ENCODE peak calls at places on chromosomes 13 and 19, in ten cellular contexts. X is DMS53; Y is NCI-H1092 treated with DMSO at 0.1 percent for 48 hours; G is activated CD4-positive, alpha-beta T cell treated with anti-CD3 and anti-CD28 coated beads for 36 hours; V is RPMI7951; I is activated B cell treated with CpG ODN at 0.5 μM for 24 hours; N is HAP-1; B is stimulated activated CD4-positive, alpha-beta T cell treated with anti-CD3 and anti-CD28 coated beads, Interleukin-1b, Interleukin-23, amount 100 ng/mL, for 1 hour; L is CD4-positive, alpha-beta T cell; Z is T-helper 17 cell. K is an unnamed sample.

GRCh38 chr13:111005808-111006494 is 91.1 kb upstream of the ANKRD10 start:
- DNase-seq in X (peak), Y (peak), G (no peak), V (peak), I (no peak), N (no peak), B (no peak), L (no peak), Z (no peak), K (no peak)

GRCh38 chr19:35120492-35120891 is 4.9 kb downstream of the FXYD3 start:
- DNase-seq in X (peak), Y (no peak), G (no peak), V (peak), I (no peak), N (no peak), B (no peak), L (no peak), Z (no peak), K (peak)

GRCh38 chr13:35916186-35916585 is 215.0 kb downstream of the DCLK1 start:
- DNase-seq in X (no peak), Y (no peak), G (no peak), V (no peak), I (no peak), N (peak), B (no peak), L (no peak), Z (no peak), K (no peak)

GRCh38 chr13:103282571-103283450 is 216.6 kb upstream of the SLC10A2 start:
- DNase-seq in X (no peak), Y (no peak), G (no peak), V (peak), I (no peak), N (no peak), B (no peak), L (no peak), Z (no peak), K (no peak)

GRCh38 chr13:73089216-73089615 is 30.4 kb downstream of the KLF5 start:
- DNase-seq in X (peak), Y (no peak), G (no peak), V (no peak), I (no peak), N (no peak), B (no peak), L (no peak), Z (no peak), K (no peak)

GRCh38 chr13:103517066-103517767 is 451.0 kb upstream of the SLC10A2 start:
- DNase-seq in X (no peak), Y (peak), G (no peak), V (no peak), I (no peak), N (no peak), B (no peak), L (no peak), Z (no peak), K (no peak)

GRCh38 chr19:41864374-41864773 is 4.3 kb downstream of the RPS19 start:
- DNase-seq in X (no peak), Y (no peak), G (no peak), V (no peak), I (no peak), N (no peak), B (no peak), L (no peak), Z (no peak), K (no peak)

GRCh38 chr19:10390652-10391286 is 10.4 kb upstream of the TYK2 start:
- DNase-seq in X (peak), Y (peak), G (peak), V (peak), I (peak), N (peak), B (peak), L (peak), Z (peak), K (peak)

GRCh38 chr19:10243606-10244005 is 8.4 kb upstream of the MRPL4 start:
- DNase-seq in X (no peak), Y (no peak), G (no peak), V (no peak), I (no peak), N (no peak), B (no peak), L (no peak), Z (no peak), K (no peak)

GRCh38 chr13:80556291-80556690 is 215.4 kb upstream of the SPRY2 start:
- DNase-seq in X (no peak), Y (no peak), G (no peak), V (no peak), I (no peak), N (no peak), B (no peak), L (no peak), Z (no peak), K (no peak)

GRCh38 chr19:39031368-39032163 is 783 bp downstream of the FBXO27 start:
- DNase-seq in X (peak), Y (peak), G (peak), V (peak), I (peak), N (peak), B (peak), L (peak), Z (peak), K (peak)

GRCh38 chr19:3595521-3596061 is 10.3 kb downstream of the GIPC3 start:
- DNase-seq in X (no peak), Y (no peak), G (no peak), V (no peak), I (no peak), N (no peak), B (no peak), L (no peak), Z (no peak), K (no peak)

GRCh38 chr13:61463027-61463426 is 47.4 kb upstream of the PCDH20 start:
- DNase-seq in X (peak), Y (peak), G (no peak), V (no peak), I (no peak), N (no peak), B (no peak), L (no peak), Z (no peak), K (peak)

GRCh38 chr13:110304256-110304655 is 2.7 kb downstream of the COL4A1 start:
- DNase-seq in X (no peak), Y (no peak), G (no peak), V (peak), I (no peak), N (no peak), B (no peak), L (no peak), Z (no peak), K (no peak)

GRCh38 chr19:17227798-17228367 is 1.9 kb downstream of the OCEL1 start:
- DNase-seq in X (peak), Y (no peak), G (no peak), V (no peak), I (no peak), N (peak), B (no peak), L (no peak), Z (no peak), K (no peak)

GRCh38 chr19:1471514-1472107 is 7.4 kb downstream of the C19orf25 start:
- DNase-seq in X (peak), Y (no peak), G (peak), V (no peak), I (no peak), N (peak), B (no peak), L (no peak), Z (no peak), K (no peak)

GRCh38 chr13:36872621-36873020 is 47.4 kb downstream of the SMAD9 start:
- DNase-seq in X (no peak), Y (peak), G (no peak), V (no peak), I (no peak), N (no peak), B (no peak), L (no peak), Z (no peak), K (no peak)